ENCODE peak calls at places on chromosomes 16 and 17, in five cellular contexts. O, X, Z, R and K are unnamed samples.

GRCh38 chr16:4918790-4919210 is 18.1 kb downstream of the PPL start:
- DNase-seq in O (no peak), X (peak; percentile 35), Z (no peak), R (no peak), K (no peak)

GRCh38 chr16:29708917-29709600 is 30.1 kb downstream of the QPRT start:
- DNase-seq in O (no peak), X (peak; percentile 74), Z (no peak), R (no peak), K (no peak)

GRCh38 chr16:53515811-53516210 is 12.8 kb upstream of the AKTIP start:
- DNase-seq in O (no peak), X (no peak), Z (no peak), R (no peak), K (no peak)

GRCh38 chr17:36464765-36465088 is 21.8 kb upstream of the ZNHIT3 start:
- DNase-seq in O (no peak), X (peak; percentile 32), Z (no peak), R (no peak), K (no peak)

GRCh38 chr16:2035431-2036199 is 8.9 kb downstream of the NHERF2 start:
- DNase-seq in O (no peak), X (no peak), Z (no peak), R (no peak), K (peak; percentile 84)

GRCh38 chr16:47492428-47493357 is 31.6 kb downstream of the PHKB start:
- DNase-seq in O (no peak), X (no peak), Z (peak; percentile 76), R (peak; percentile 92), K (peak; percentile 92)

GRCh38 chr17:59427425-59427921 is 96.0 kb downstream of the YPEL2 start:
- DNase-seq in O (no peak), X (no peak), Z (no peak), R (no peak), K (no peak)

GRCh38 chr16:71311553-71312158 is 22.5 kb upstream of the CMTR2 start:
- DNase-seq in O (peak; percentile 13), X (peak; percentile 62), Z (no peak), R (peak; percentile 45), K (peak; percentile 54)

GRCh38 chr17:40024901-40025300 is 9.7 kb downstream of the CSF3 start:
- DNase-seq in O (no peak), X (no peak), Z (no peak), R (no peak), K (no peak)

GRCh38 chr17:3885970-3886369 is 6.9 kb downstream of the CAMKK1 start:
- DNase-seq in O (peak; percentile 81), X (no peak), Z (no peak), R (no peak), K (no peak)

GRCh38 chr16:79093554-79093967 is 507.0 kb downstream of the MAF start:
- DNase-seq in O (no peak), X (no peak), Z (no peak), R (peak; percentile 10), K (no peak)

GRCh38 chr16:58128721-58129096 is 472 bp downstream of the CFAP20 start:
- DNase-seq in O (no peak), X (peak; percentile 40), Z (no peak), R (peak; percentile 59), K (no peak)

GRCh38 chr16:56743840-56744239 is 13.9 kb downstream of the NUP93 start:
- DNase-seq in O (no peak), X (no peak), Z (no peak), R (peak; percentile 40), K (no peak)

GRCh38 chr16:49869731-49870130 is 13.8 kb upstream of the ZNF423 start:
- DNase-seq in O (no peak), X (no peak), Z (no peak), R (no peak), K (no peak)

GRCh38 chr16:53768593-53768992 is 64.6 kb downstream of the FTO start:
- DNase-seq in O (peak; percentile 39), X (no peak), Z (no peak), R (peak; percentile 22), K (no peak)

GRCh38 chr17:62092784-62093183 is 27.7 kb upstream of the MED13 start:
- DNase-seq in O (no peak), X (no peak), Z (no peak), R (no peak), K (no peak)

GRCh38 chr17:45370949-45371413 is 54.2 kb upstream of the MAP3K14 start:
- DNase-seq in O (peak; percentile 48), X (peak; percentile 1), Z (no peak), R (no peak), K (no peak)

GRCh38 chr16:77457046-77457445 is 22.2 kb upstream of the ADAMTS18 start:
- DNase-seq in O (no peak), X (no peak), Z (no peak), R (no peak), K (no peak)

GRCh38 chr16:72085002-72085401 is 8.4 kb downstream of the TXNL4B start:
- DNase-seq in O (no peak), X (no peak), Z (no peak), R (no peak), K (no peak)

GRCh38 chr16:88781140-88782077 is 3.6 kb downstream of the PIEZO1 start:
- DNase-seq in O (no peak), X (no peak), Z (no peak), R (peak; percentile 86), K (no peak)

GRCh38 chr16:49492896-49493620 is 119.5 kb downstream of the C16orf78 start:
- DNase-seq in O (no peak), X (no peak), Z (no peak), R (no peak), K (no peak)

GRCh38 chr16:78122774-78123315 is 23.4 kb downstream of the WWOX start:
- DNase-seq in O (peak; percentile 32), X (no peak), Z (no peak), R (peak; percentile 37), K (peak; percentile 75)

GRCh38 chr17:28662527-28662829 is 473 bp downstream of the SUPT6H start:
- DNase-seq in O (no peak), X (no peak), Z (no peak), R (no peak), K (no peak)

GRCh38 chr16:86380045-86380444 is 130.3 kb upstream of the FOXF1 start:
- DNase-seq in O (no peak), X (no peak), Z (no peak), R (no peak), K (no peak)

GRCh38 chr16:35570946-35571345 is 2111.5 kb downstream of the TP53TG3F start:
- DNase-seq in O (no peak), X (no peak), Z (no peak), R (no peak), K (no peak)

GRCh38 chr16:17744903-17745581 is 274.3 kb upstream of the XYLT1 start:
- DNase-seq in O (no peak), X (peak; percentile 30), Z (no peak), R (no peak), K (no peak)

GRCh38 chr16:85157813-85158701 is 45.8 kb upstream of the CIBAR2 start:
- DNase-seq in O (no peak), X (peak; percentile 76), Z (peak; percentile 12), R (no peak), K (peak; percentile 79)

GRCh38 chr16:46928811-46929210 is 44.6 kb downstream of the GPT2 start:
- DNase-seq in O (no peak), X (no peak), Z (no peak), R (no peak), K (no peak)

GRCh38 chr17:7583253-7584109 is at the start of gene MPDU1:
- DNase-seq in O (peak; percentile 89), X (peak; percentile 96), Z (peak; percentile 84), R (peak; percentile 96), K (peak; percentile 81)

GRCh38 chr16:8619671-8620370 is 1.7 kb upstream of the METTL22 start:
- DNase-seq in O (no peak), X (no peak), Z (no peak), R (no peak), K (no peak)

GRCh38 chr17:45225964-45226530 is 4.4 kb downstream of the FMNL1 start:
- DNase-seq in O (no peak), X (no peak), Z (peak; percentile 95), R (peak; percentile 93), K (no peak)

GRCh38 chr16:22035094-22035675 is 27.3 kb downstream of the MOSMO start:
- DNase-seq in O (no peak), X (no peak), Z (peak; percentile 43), R (no peak), K (no peak)

GRCh38 chr17:11554542-11554941 is 43.7 kb upstream of the DNAH9 start:
- DNase-seq in O (no peak), X (no peak), Z (no peak), R (no peak), K (no peak)
- TF ChIP-seq ESRRA in O (no peak), X (no peak), Z (no peak), R (no peak), K (no peak)

GRCh38 chr17:76240461-76241204 is at the start of gene RNF157:
- DNase-seq in O (peak; percentile 81), X (peak; percentile 81), Z (no peak), R (peak; percentile 78), K (peak; percentile 17)
- TF ChIP-seq ESRRA in O (no peak), X (peak; percentile 31), Z (no peak), R (no peak), K (no peak)

DNA sequence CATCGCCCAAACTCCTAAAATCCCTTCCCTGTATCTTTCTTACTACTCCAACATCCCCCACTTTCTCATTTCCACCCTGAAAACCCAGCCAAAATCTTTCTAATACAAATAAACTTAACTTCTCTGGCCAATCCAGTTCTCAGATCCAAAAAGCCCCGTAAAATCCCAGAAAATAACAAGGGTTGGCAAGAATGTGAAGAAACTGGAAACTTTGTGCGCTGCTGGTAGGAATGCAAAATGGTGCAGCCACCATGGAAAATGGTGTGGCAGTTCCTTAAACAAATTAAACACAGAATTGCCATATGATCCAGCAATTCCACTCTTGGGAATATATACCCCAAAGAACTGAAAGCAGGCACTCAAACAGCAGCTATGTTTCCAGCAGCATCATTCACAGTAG is 24.1 kb downstream of the LRRC75A start:
- DNase-seq in O (no peak), X (no peak), Z (no peak), R (no peak), K (no peak)
- TF ChIP-seq ESRRA in O (no peak), X (no peak), Z (no peak), R (no peak), K (no peak)

GRCh38 chr16:112153-112840 is 26.2 kb downstream of the NPRL3 start:
- DNase-seq in O (no peak), X (no peak), Z (no peak), R (no peak), K (no peak)

GRCh38 chr16:117381-118365 is 20.8 kb downstream of the NPRL3 start:
- DNase-seq in O (peak; percentile 74), X (peak; percentile 84), Z (no peak), R (peak; percentile 59), K (peak; percentile 48)

GRCh38 chr16:118857-119256 is 19.6 kb downstream of the NPRL3 start:
- DNase-seq in O (no peak), X (no peak), Z (no peak), R (no peak), K (no peak)

GRCh38 chr16:119835-120234 is 18.6 kb downstream of the NPRL3 start:
- DNase-seq in O (no peak), X (no peak), Z (no peak), R (peak; percentile 89), K (no peak)

DNA sequence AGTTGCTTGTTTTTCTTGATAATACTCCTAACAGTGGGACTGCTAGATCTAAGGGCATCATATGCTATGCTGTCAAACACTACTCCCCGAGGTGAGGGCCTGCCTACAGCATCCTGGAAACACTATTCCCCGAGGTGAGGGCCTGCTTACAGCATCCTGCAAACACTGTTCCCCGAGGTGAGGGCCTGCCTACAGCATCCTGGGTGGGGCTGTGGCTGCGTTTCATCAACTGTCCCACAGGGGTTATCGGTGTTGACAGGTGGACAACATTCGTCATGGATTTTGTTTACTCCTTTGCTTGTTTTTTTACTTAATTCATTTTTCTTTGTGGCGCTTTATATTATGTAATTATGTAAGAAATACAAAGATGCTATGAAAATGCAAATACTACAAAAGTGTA is 22.5 kb downstream of the NPRL3 start:
- DNase-seq in O (no peak), X (no peak), Z (no peak), R (peak; percentile 55), K (no peak)
- TF ChIP-seq ESRRA in O (no peak), X (no peak), Z (no peak), R (no peak), K (no peak)